ENCODE peak calls at places on chromosome 1, in five cellular contexts. P is frontal cortex; T is AML-193; O is cerebellar cortex; G is activated CD4-positive, alpha-beta T cell treated with anti-CD3 and anti-CD28 coated beads, Interleukin-2, amount 50 U/mL, for 48 hours. Y is an unnamed sample.

GRCh38 chr1:160711528-160712311 is at the start of gene CD48:
- DNase-seq in O (no peak), P (no peak), T (peak), G (peak), Y (no peak)

GRCh38 chr1:235783148-235783776 is 83.4 kb downstream of the LYST start:
- DNase-seq in G (no peak), O (peak), P (peak), T (peak), Y (peak)

GRCh38 chr1:156276532-156276931 is 6.1 kb downstream of the SMG5 start:
- DNase-seq in G (no peak), P (no peak), T (peak), O (no peak), Y (no peak)

GRCh38 chr1:169595764-169596711 is 9.8 kb upstream of the F5 start:
- DNase-seq in O (no peak), P (no peak), G (peak), T (no peak), Y (peak)

GRCh38 chr1:163796394-163796821 is 474.7 kb downstream of the NUF2 start:
- DNase-seq in T (no peak), O (no peak), G (no peak), P (no peak), Y (peak)

GRCh38 chr1:89005286-89006151 is 13.1 kb upstream of the KYAT3 start:
- DNase-seq in G (no peak), O (no peak), T (no peak), P (no peak), Y (no peak)

GRCh38 chr1:226108935-226109828 is 46.7 kb downstream of the H3-3A start:
- DNase-seq in T (no peak), G (no peak), P (peak), O (peak), Y (no peak)

GRCh38 chr1:23980725-23981063 is 567 bp upstream of the SRSF10 start:
- DNase-seq in O (no peak), P (no peak), G (peak), T (no peak), Y (no peak)

GRCh38 chr1:222105393-222105737 is 363.5 kb upstream of the DUSP10 start:
- DNase-seq in G (no peak), P (no peak), O (no peak), T (no peak), Y (no peak)

GRCh38 chr1:46067652-46068051 is 64.8 kb downstream of the PIK3R3 start:
- DNase-seq in P (no peak), T (no peak), G (no peak), O (no peak), Y (no peak)

GRCh38 chr1:226061793-226062557 is 541 bp upstream of the H3-3A start:
- DNase-seq in P (peak), G (peak), T (peak), O (peak), Y (peak)

GRCh38 chr1:119338757-119339156 is 29.8 kb upstream of the HAO2 start:
- DNase-seq in O (no peak), T (no peak), P (no peak), G (no peak), Y (no peak)

GRCh38 chr1:84946631-84947030 is 50.3 kb downstream of the MCOLN2 start:
- DNase-seq in T (no peak), O (no peak), P (no peak), G (no peak), Y (no peak)

GRCh38 chr1:8297245-8297644 is 20.7 kb upstream of the SLC45A1 start:
- DNase-seq in G (no peak), P (no peak), O (no peak), T (no peak), Y (no peak)

GRCh38 chr1:92365378-92366044 is 66.7 kb downstream of the RPAP2 start:
- DNase-seq in T (no peak), O (no peak), G (no peak), P (no peak), Y (no peak)

GRCh38 chr1:20358761-20359263 is 68.1 kb downstream of the VWA5B1 start:
- DNase-seq in G (no peak), O (no peak), T (no peak), P (no peak), Y (peak)

GRCh38 chr1:93591833-93592635 is 89.6 kb downstream of the BCAR3 start:
- DNase-seq in P (no peak), O (no peak), G (no peak), T (no peak), Y (peak)

GRCh38 chr1:227797144-227797543 is 18.3 kb upstream of the PRSS38 start:
- DNase-seq in P (no peak), G (no peak), O (no peak), T (no peak), Y (no peak)

GRCh38 chr1:106956721-106957120 is 99.8 kb upstream of the PRMT6 start:
- DNase-seq in P (no peak), G (no peak), T (no peak), O (no peak), Y (no peak)

GRCh38 chr1:39720094-39720999 is 18.3 kb upstream of the PPIE start:
- DNase-seq in O (peak), T (peak), G (no peak), P (peak), Y (peak)

GRCh38 chr1:153540394-153541361 is at the start of gene S100A5:
- DNase-seq in G (peak), P (no peak), O (no peak), T (peak), Y (no peak)

GRCh38 chr1:29171089-29171488 is 10.6 kb downstream of the SRSF4 start:
- DNase-seq in G (no peak), P (no peak), T (no peak), O (peak), Y (no peak)

GRCh38 chr1:1597275-1597930 is 2.5 kb downstream of the FNDC10 start:
- DNase-seq in G (no peak), T (peak), O (no peak), P (no peak), Y (peak)

GRCh38 chr1:17773626-17774326 is 18.6 kb downstream of the ACTL8 start:
- DNase-seq in G (no peak), T (no peak), O (no peak), P (no peak), Y (no peak)

GRCh38 chr1:64892576-64893573 is 73.5 kb downstream of the JAK1 start:
- DNase-seq in P (no peak), G (no peak), T (no peak), O (no peak), Y (no peak)

GRCh38 chr1:241972703-241973375 is 15.3 kb downstream of the BECN2 start:
- DNase-seq in T (no peak), O (no peak), P (no peak), G (no peak), Y (no peak)

GRCh38 chr1:211133393-211133840 is 531 bp downstream of the KCNH1 start:
- DNase-seq in T (no peak), G (peak), P (no peak), O (peak), Y (no peak)

Y was measured in A549.